ENCODE peak calls at places on chromosomes 6 and 20, in four cellular contexts. W, M, A and J are unnamed samples.

GRCh38 chr6:78243519-78243918 is 590.7 kb downstream of the MEI4 start:
- DNase-seq in W (peak; percentile 1), M (peak; percentile 8), A (peak; percentile 53), J (no peak)

GRCh38 chr6:13763740-13764381 is 50.5 kb downstream of the MCUR1 start:
- DNase-seq in W (no peak), M (no peak), A (no peak), J (no peak)

GRCh38 chr20:6611911-6612614 is 155.4 kb upstream of the BMP2 start:
- DNase-seq in W (no peak), M (no peak), A (no peak), J (no peak)

GRCh38 chr6:163903528-163903927 is 489.0 kb downstream of the QKI start:
- DNase-seq in W (no peak), M (no peak), A (no peak), J (no peak)

GRCh38 chr6:49454787-49455709 is 8.0 kb downstream of the MMUT start:
- DNase-seq in W (no peak), M (no peak), A (no peak), J (no peak)

GRCh38 chr6:25918083-25918683 is 12.3 kb downstream of the SLC17A2 start:
- DNase-seq in W (no peak), M (no peak), A (no peak), J (no peak)

GRCh38 chr6:64062960-64063683 is 427.5 kb downstream of the PHF3 start:
- DNase-seq in W (no peak), M (peak; percentile 78), A (no peak), J (no peak)

GRCh38 chr6:167824591-167825041 is 2.1 kb upstream of the AFDN start:
- DNase-seq in W (peak; percentile 84), M (peak; percentile 25), A (no peak), J (no peak)

GRCh38 chr20:24503352-24503931 is 34.0 kb downstream of the SYNDIG1 start:
- DNase-seq in W (no peak), M (peak; percentile 13), A (no peak), J (no peak)

GRCh38 chr20:62171245-62171644 is 11.6 kb upstream of the MTG2 start:
- DNase-seq in W (no peak), M (no peak), A (peak; percentile 71), J (no peak)

GRCh38 chr6:46628498-46628897 is 24.1 kb downstream of the CYP39A1 start:
- DNase-seq in W (no peak), M (no peak), A (no peak), J (no peak)

GRCh38 chr6:100891079-100891478 is 9.9 kb upstream of the ASCC3 start:
- DNase-seq in W (no peak), M (no peak), A (no peak), J (no peak)

GRCh38 chr6:143773503-143773902 is 69.6 kb upstream of the LTV1 start:
- DNase-seq in W (no peak), M (no peak), A (no peak), J (no peak)

GRCh38 chr20:48791666-48792071 is 36.1 kb downstream of the PREX1 start:
- DNase-seq in W (no peak), M (peak; percentile 32), A (peak; percentile 83), J (no peak)

GRCh38 chr6:51025082-51025777 is 206.6 kb downstream of the TFAP2B start:
- DNase-seq in W (peak; percentile 85), M (peak; percentile 7), A (no peak), J (peak; percentile 44)

GRCh38 chr20:32356935-32357868 is 929 bp upstream of the ASXL1 start:
- DNase-seq in W (peak; percentile 72), M (peak; percentile 50), A (peak; percentile 16), J (no peak)

GRCh38 chr6:117232191-117232590 is 33.2 kb upstream of the VGLL2 start:
- DNase-seq in W (no peak), M (no peak), A (no peak), J (no peak)

GRCh38 chr6:128471907-128472306 is 48.5 kb downstream of the PTPRK start:
- DNase-seq in W (no peak), M (no peak), A (no peak), J (no peak)

GRCh38 chr6:108492131-108492766 is 68.5 kb upstream of the FOXO3 start:
- DNase-seq in W (peak; percentile 41), M (peak; percentile 54), A (peak; percentile 77), J (no peak)

DNA sequence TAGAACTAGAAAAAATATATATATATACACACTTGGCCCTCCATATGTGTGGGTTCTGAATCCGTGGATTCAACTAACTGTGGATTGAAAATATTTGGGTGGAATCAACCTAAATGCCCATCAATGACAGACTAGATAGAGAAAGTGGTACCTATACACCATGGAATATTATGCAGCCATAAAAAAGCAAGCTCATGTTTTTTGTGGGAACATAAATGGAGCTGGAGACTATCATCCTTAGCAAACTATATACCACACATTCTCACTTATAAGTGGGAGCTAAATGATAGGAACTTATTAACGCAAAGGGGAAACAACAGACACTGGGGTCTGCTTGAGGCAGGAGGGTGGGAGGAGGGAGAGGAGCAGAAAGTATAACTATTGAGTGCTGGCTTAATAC is 28.0 kb downstream of the OR2A4 start:
- DNase-seq in W (no peak), M (no peak), A (no peak), J (no peak)
- H3K9me1 ChIP-seq in W (no peaks in the 10 kb centered on the region), M (no peaks in the 10 kb centered on the region), A (no peaks in the 10 kb centered on the region), J (no peaks in the 10 kb centered on the region)

GRCh38 chr20:57400821-57401564 is 9.8 kb downstream of the RBM38 start:
- DNase-seq in W (no peak), M (no peak), A (no peak), J (no peak)

GRCh38 chr20:57400262-57400701 is 9.1 kb downstream of the RBM38 start:
- DNase-seq in W (no peak), M (no peak), A (no peak), J (no peak)

GRCh38 chr20:57402206-57403125 is 11.3 kb downstream of the RBM38 start:
- DNase-seq in W (no peak), M (no peak), A (no peak), J (no peak)

GRCh38 chr20:57403216-57403615 is 12.0 kb downstream of the RBM38 start:
- DNase-seq in W (no peak), M (no peak), A (no peak), J (no peak)

DNA sequence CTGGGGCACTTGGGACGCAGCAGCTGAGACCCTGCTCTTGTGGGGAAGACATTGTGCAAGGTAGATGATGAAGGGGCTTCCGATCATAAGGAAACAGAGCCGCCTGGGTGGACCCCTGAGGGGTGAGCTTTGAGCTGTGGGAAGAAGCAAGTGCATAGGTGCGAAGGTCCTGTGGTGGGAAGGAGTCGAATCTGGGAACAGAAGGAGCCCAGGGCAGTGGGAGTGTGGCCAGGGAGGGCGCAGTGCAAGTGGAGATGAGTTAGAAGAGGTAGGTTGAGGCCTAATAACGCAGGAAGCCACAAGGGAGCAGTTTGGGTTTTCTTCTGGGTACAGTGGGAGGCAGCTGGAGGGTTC is 10.3 kb downstream of the RBM38 start:
- DNase-seq in W (no peak), M (no peak), A (no peak), J (no peak)
- H3K4me1 ChIP-seq in W (peaks cover 44% of the 10 kb centered on the region), M (peaks cover 3% of the 10 kb centered on the region), A (no peaks in the 10 kb centered on the region), J (no peaks in the 10 kb centered on the region)

GRCh38 chr6:112118034-112118433 is 30.6 kb downstream of the FAM229B start:
- DNase-seq in W (no peak), M (peak; percentile 5), A (no peak), J (no peak)
- H3K9me1 ChIP-seq in W (no peaks in the 10 kb centered on the region), M (peaks cover 6% of the 10 kb centered on the region), A (no peaks in the 10 kb centered on the region), J (no peaks in the 10 kb centered on the region)

DNA sequence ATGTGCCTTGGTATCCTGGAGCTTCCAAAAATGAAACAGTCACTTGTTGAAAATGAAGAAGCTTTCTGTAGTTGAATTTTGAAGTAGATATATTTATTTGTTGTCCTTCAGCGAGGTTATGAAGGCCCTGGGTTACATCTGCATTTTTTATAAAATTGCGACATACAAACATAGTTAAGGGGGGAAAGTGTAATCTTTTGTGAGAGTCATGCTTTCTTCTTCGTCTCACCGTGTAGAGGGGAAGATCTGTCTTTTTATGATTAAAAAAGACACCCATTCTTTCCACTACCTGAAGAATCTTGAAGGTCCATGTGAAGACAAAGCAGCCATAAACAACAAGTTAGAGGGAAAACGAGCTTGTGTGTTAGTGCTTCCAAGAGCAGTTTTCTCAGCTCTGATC is 37.0 kb downstream of the RREB1 start:
- DNase-seq in W (peak; percentile 39), M (no peak), A (no peak), J (no peak)
- H3K4me1 ChIP-seq in W (peaks cover 57% of the 10 kb centered on the region), M (peaks cover 34% of the 10 kb centered on the region), A (peaks cover 23% of the 10 kb centered on the region), J (peaks cover 69% of the 10 kb centered on the region)

GRCh38 chr6:135268740-135269139 is 87.6 kb downstream of the MYB start:
- DNase-seq in W (no peak), M (no peak), A (no peak), J (no peak)
- H3K9me1 ChIP-seq in W (no peaks in the 10 kb centered on the region), M (no peaks in the 10 kb centered on the region), A (no peaks in the 10 kb centered on the region), J (no peaks in the 10 kb centered on the region)

GRCh38 chr20:47405775-47406325 is 49.4 kb upstream of the ZMYND8 start:
- DNase-seq in W (no peak), M (no peak), A (no peak), J (no peak)
- H3K4me1 ChIP-seq in W (no peaks in the 10 kb centered on the region), M (peaks cover 2% of the 10 kb centered on the region), A (no peaks in the 10 kb centered on the region), J (no peaks in the 10 kb centered on the region)